ENCODE peak calls at places on chromosome 19, in seven cellular contexts. One of them, this sample, is unnamed.

GRCh38 chr19:46442808-46443450 is 14.2 kb upstream of the PNMA8C start:
- DNase-seq in AG09309: no peak
- DNase-seq in AG10803: peak
- DNase-seq in AG04449: peak
- DNase-seq in psoas muscle: peak
- DNase-seq in tibial artery: peak
- DNase-seq in astrocyte of the cerebellum: peak
- DNase-seq in this sample: no peak

GRCh38 chr19:54432144-54432738 is 16.8 kb upstream of the LENG8 start:
- DNase-seq in AG09309: no peak
- DNase-seq in AG10803: no peak
- DNase-seq in AG04449: no peak
- DNase-seq in psoas muscle: no peak
- DNase-seq in tibial artery: no peak
- DNase-seq in astrocyte of the cerebellum: no peak
- DNase-seq in this sample: no peak

GRCh38 chr19:1429750-1430149 is 8.4 kb upstream of the RPS15 start:
- DNase-seq in AG09309: no peak
- DNase-seq in AG10803: no peak
- DNase-seq in AG04449: no peak
- DNase-seq in psoas muscle: no peak
- DNase-seq in tibial artery: no peak
- DNase-seq in astrocyte of the cerebellum: no peak
- DNase-seq in this sample: no peak

GRCh38 chr19:17420267-17420924 is 549 bp downstream of the MVB12A start:
- DNase-seq in AG09309: no peak
- DNase-seq in AG10803: no peak
- DNase-seq in AG04449: no peak
- DNase-seq in psoas muscle: peak
- DNase-seq in tibial artery: peak
- DNase-seq in astrocyte of the cerebellum: no peak
- DNase-seq in this sample: peak

GRCh38 chr19:3734310-3734600 is 26.1 kb downstream of the TJP3 start:
- DNase-seq in AG09309: no peak
- DNase-seq in AG10803: no peak
- DNase-seq in AG04449: no peak
- DNase-seq in psoas muscle: no peak
- DNase-seq in tibial artery: no peak
- DNase-seq in astrocyte of the cerebellum: no peak
- DNase-seq in this sample: no peak

GRCh38 chr19:32566246-32566830 is 14.7 kb upstream of the PDCD5 start:
- DNase-seq in AG09309: no peak
- DNase-seq in AG10803: peak
- DNase-seq in AG04449: no peak
- DNase-seq in psoas muscle: no peak
- DNase-seq in tibial artery: no peak
- DNase-seq in astrocyte of the cerebellum: no peak
- DNase-seq in this sample: no peak

GRCh38 chr19:54707932-54708331 is 16.3 kb upstream of the KIR3DL3 start:
- DNase-seq in AG09309: no peak
- DNase-seq in AG10803: no peak
- DNase-seq in AG04449: no peak
- DNase-seq in psoas muscle: no peak
- DNase-seq in tibial artery: no peak
- DNase-seq in astrocyte of the cerebellum: no peak
- DNase-seq in this sample: no peak

GRCh38 chr19:38543807-38544568 is 73.8 kb downstream of the MAP4K1 start:
- DNase-seq in AG09309: peak
- DNase-seq in AG10803: peak
- DNase-seq in AG04449: peak
- DNase-seq in psoas muscle: peak
- DNase-seq in tibial artery: peak
- DNase-seq in astrocyte of the cerebellum: peak
- DNase-seq in this sample: no peak

GRCh38 chr19:51421229-51422052 is 4.0 kb upstream of the SIGLEC10 start:
- DNase-seq in AG09309: no peak
- DNase-seq in AG10803: no peak
- DNase-seq in AG04449: no peak
- DNase-seq in psoas muscle: no peak
- DNase-seq in tibial artery: no peak
- DNase-seq in astrocyte of the cerebellum: no peak
- DNase-seq in this sample: no peak

GRCh38 chr19:54916822-54917221 is 10.9 kb downstream of the NCR1 start:
- DNase-seq in AG09309: no peak
- DNase-seq in AG10803: no peak
- DNase-seq in AG04449: no peak
- DNase-seq in psoas muscle: no peak
- DNase-seq in tibial artery: no peak
- DNase-seq in astrocyte of the cerebellum: no peak
- DNase-seq in this sample: no peak

GRCh38 chr19:35144600-35145436 is 1.8 kb downstream of the FXYD7 start:
- DNase-seq in AG09309: no peak
- DNase-seq in AG10803: no peak
- DNase-seq in AG04449: no peak
- DNase-seq in psoas muscle: no peak
- DNase-seq in tibial artery: no peak
- DNase-seq in astrocyte of the cerebellum: no peak
- DNase-seq in this sample: no peak

GRCh38 chr19:35560677-35561076 is 2.8 kb downstream of the ATP4A start:
- DNase-seq in AG09309: no peak
- DNase-seq in AG10803: no peak
- DNase-seq in AG04449: no peak
- DNase-seq in psoas muscle: no peak
- DNase-seq in tibial artery: no peak
- DNase-seq in astrocyte of the cerebellum: no peak
- DNase-seq in this sample: no peak

GRCh38 chr19:5086725-5087439 is 118.0 kb downstream of the KDM4B start:
- DNase-seq in AG09309: no peak
- DNase-seq in AG10803: no peak
- DNase-seq in AG04449: no peak
- DNase-seq in psoas muscle: no peak
- DNase-seq in tibial artery: no peak
- DNase-seq in astrocyte of the cerebellum: no peak
- DNase-seq in this sample: no peak
- TF ChIP-seq CTCF in AG09309: no peak
- TF ChIP-seq CTCF in AG10803: no peak
- TF ChIP-seq CTCF in AG04449: no peak
- TF ChIP-seq CTCF in psoas muscle: peak
- TF ChIP-seq CTCF in tibial artery: no peak
- TF ChIP-seq CTCF in astrocyte of the cerebellum: no peak
- TF ChIP-seq CTCF in this sample: no peak

GRCh38 chr19:23440791-23441190 is 45.5 kb upstream of the ZNF91 start:
- DNase-seq in AG09309: no peak
- DNase-seq in AG10803: no peak
- DNase-seq in AG04449: no peak
- DNase-seq in psoas muscle: no peak
- DNase-seq in tibial artery: no peak
- DNase-seq in astrocyte of the cerebellum: no peak
- DNase-seq in this sample: no peak

GRCh38 chr19:23439623-23440022 is 44.4 kb upstream of the ZNF91 start:
- DNase-seq in AG09309: no peak
- DNase-seq in AG10803: no peak
- DNase-seq in AG04449: no peak
- DNase-seq in psoas muscle: no peak
- DNase-seq in tibial artery: no peak
- DNase-seq in astrocyte of the cerebellum: no peak
- DNase-seq in this sample: no peak

GRCh38 chr19:23437901-23438300 is 42.6 kb upstream of the ZNF91 start:
- DNase-seq in AG09309: no peak
- DNase-seq in AG10803: no peak
- DNase-seq in AG04449: no peak
- DNase-seq in psoas muscle: no peak
- DNase-seq in tibial artery: no peak
- DNase-seq in astrocyte of the cerebellum: no peak
- DNase-seq in this sample: no peak

GRCh38 chr19:23436944-23437343 is 41.7 kb upstream of the ZNF91 start:
- DNase-seq in AG09309: no peak
- DNase-seq in AG10803: no peak
- DNase-seq in AG04449: no peak
- DNase-seq in psoas muscle: no peak
- DNase-seq in tibial artery: no peak
- DNase-seq in astrocyte of the cerebellum: no peak
- DNase-seq in this sample: no peak

DNA sequence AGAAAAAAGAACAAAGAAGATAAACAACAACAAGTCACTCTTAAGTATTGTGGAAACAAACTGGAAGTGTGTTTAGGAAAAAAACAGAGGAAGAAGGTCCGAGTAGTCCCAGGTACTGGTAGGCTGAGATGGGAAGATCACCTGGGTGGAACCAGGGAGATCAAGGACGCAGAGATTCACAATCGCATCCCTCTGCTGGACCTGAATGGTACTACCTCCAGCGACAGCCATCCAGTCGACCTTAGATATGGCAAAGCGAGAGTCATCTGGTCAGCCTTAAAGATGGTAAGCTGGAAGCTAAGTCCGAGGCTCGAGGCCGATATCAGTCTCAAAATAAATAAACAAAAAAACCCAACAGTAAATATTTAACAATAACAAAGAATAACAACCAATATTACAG is 44.9 kb upstream of the ZNF91 start:
- DNase-seq in AG09309: no peak
- DNase-seq in AG10803: no peak
- DNase-seq in AG04449: no peak
- DNase-seq in psoas muscle: no peak
- DNase-seq in tibial artery: no peak
- DNase-seq in astrocyte of the cerebellum: no peak
- DNase-seq in this sample: no peak
- TF ChIP-seq CTCF in AG09309: peak
- TF ChIP-seq CTCF in AG10803: no peak
- TF ChIP-seq CTCF in AG04449: no peak
- TF ChIP-seq CTCF in psoas muscle: no peak
- TF ChIP-seq CTCF in tibial artery: no peak
- TF ChIP-seq CTCF in astrocyte of the cerebellum: no peak
- TF ChIP-seq CTCF in this sample: no peak

DNA sequence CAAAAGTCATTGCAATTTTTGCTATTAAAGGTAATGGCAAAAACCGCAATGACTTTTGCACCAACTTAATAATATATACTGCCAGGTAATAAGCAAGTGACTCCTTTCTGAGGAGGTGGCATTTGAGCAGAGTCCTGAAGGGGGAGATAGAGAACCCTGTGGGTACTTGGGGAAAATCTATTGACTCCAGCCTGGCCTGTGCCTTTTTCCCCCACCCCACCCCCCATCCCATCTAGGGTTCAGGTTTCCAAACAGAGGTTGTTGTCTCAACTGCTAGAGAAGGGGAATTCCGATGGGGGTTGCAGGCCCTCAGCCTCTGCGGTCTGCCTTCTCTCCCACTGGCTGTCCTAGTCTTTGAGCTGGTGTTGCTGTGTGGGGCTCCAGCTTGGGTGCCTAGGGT is 11.5 kb downstream of the S1PR2 start:
- DNase-seq in AG09309: no peak
- DNase-seq in AG10803: peak
- DNase-seq in AG04449: no peak
- DNase-seq in psoas muscle: no peak
- DNase-seq in tibial artery: no peak
- DNase-seq in astrocyte of the cerebellum: no peak
- DNase-seq in this sample: no peak
- TF ChIP-seq CTCF in AG09309: peak
- TF ChIP-seq CTCF in AG10803: peak
- TF ChIP-seq CTCF in AG04449: peak
- TF ChIP-seq CTCF in psoas muscle: no peak
- TF ChIP-seq CTCF in tibial artery: no peak
- TF ChIP-seq CTCF in astrocyte of the cerebellum: peak
- TF ChIP-seq CTCF in this sample: peak

GRCh38 chr19:29988351-29988750 is 46.3 kb downstream of the URI1 start:
- DNase-seq in AG09309: no peak
- DNase-seq in AG10803: no peak
- DNase-seq in AG04449: no peak
- DNase-seq in psoas muscle: no peak
- DNase-seq in tibial artery: no peak
- DNase-seq in astrocyte of the cerebellum: no peak
- DNase-seq in this sample: no peak

DNA sequence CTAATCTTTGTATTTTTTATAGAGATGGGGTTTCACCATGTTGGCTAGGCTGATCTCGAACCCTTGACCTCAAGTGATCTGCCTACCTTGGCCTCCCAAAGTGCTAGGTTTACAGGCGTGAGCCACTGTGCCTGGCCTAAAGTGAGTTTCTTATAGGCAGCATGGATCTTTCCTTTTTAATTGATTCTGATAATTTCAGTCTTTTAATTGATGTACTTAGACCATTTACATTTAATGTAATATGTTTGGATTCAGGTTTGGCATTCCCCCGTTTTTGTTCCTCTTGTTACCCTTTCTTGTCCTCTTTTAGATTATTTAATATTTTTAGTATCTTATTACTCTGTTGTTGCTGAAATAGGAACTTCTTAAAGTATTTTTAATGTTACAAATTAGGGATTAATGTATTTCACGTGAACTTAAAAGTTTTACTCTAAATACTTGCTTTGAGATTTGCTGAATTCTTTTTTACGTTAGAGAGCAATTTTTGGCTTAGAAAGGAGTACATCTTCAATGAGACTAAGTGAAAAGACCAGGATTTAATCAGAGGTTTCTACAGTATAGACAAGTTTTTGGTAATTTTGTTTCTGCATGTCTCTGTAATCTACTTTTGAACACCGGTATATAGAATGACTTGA is 50.3 kb downstream of the URI1 start:
- DNase-seq in AG09309: no peak
- DNase-seq in AG10803: no peak
- DNase-seq in AG04449: no peak
- DNase-seq in psoas muscle: no peak
- DNase-seq in tibial artery: no peak
- DNase-seq in astrocyte of the cerebellum: no peak
- DNase-seq in this sample: no peak
- TF ChIP-seq CTCF in AG09309: no peak
- TF ChIP-seq CTCF in AG10803: no peak
- TF ChIP-seq CTCF in AG04449: no peak
- TF ChIP-seq CTCF in psoas muscle: no peak
- TF ChIP-seq CTCF in tibial artery: no peak
- TF ChIP-seq CTCF in astrocyte of the cerebellum: no peak
- TF ChIP-seq CTCF in this sample: no peak

DNA sequence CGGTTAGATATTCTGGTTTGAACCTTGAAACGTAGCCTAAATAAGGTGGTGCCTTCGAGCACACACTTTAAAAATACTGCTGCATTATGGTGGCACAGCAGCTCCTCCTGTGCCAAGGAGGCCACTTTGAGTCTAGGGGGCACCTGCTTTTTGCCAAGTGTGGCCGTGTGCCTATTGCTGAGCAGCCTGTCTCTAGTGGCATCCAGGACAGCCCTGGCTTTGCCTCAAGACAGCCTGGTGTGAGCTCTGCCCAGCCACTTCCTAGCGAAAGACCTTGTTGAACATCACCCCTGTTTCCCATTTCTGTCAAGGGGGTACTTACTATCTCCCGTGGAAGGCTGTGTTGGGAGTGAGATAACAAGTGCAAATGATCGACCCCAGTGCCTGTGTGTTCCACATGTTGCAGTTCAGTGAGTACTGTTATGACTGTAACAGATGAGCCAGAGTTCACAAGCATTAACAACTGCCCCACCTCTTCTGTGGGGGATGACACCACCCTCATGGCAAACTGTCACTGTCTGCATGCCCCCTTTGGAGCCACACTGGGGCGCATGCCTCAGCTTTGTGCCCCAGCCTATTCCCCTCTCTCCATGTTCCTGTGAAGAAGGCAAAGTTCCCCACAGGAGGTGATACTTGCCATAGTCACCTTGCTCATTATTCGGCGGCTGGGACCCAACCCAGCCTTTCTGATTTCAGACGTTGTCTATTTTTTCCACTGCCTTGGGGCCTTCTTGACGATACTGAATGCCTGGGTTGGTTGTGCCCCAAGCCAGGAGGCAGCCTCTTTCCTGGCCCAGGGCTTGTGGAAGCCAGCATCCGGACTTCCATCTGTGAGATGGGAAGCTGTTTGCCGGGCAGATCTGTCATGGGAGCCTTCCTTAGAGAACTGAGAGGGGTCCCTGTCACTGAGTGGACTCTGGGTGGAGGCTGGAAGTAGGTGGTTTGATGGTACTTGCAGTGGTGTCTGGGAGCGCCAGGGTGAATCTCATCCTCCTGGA is 5.4 kb downstream of the GATAD2A start:
- DNase-seq in AG09309: no peak
- DNase-seq in AG10803: no peak
- DNase-seq in AG04449: no peak
- DNase-seq in psoas muscle: no peak
- DNase-seq in tibial artery: no peak
- DNase-seq in astrocyte of the cerebellum: no peak
- DNase-seq in this sample: no peak
- TF ChIP-seq CTCF in AG09309: no peak
- TF ChIP-seq CTCF in AG10803: peak
- TF ChIP-seq CTCF in AG04449: no peak
- TF ChIP-seq CTCF in psoas muscle: no peak
- TF ChIP-seq CTCF in tibial artery: no peak
- TF ChIP-seq CTCF in astrocyte of the cerebellum: no peak
- TF ChIP-seq CTCF in this sample: no peak

This sample was measured in mesothelial cell of epicardium.